ENCODE peak calls at places on chromosomes 11 and 22, in eight cellular contexts. T is Calu3, Z is omental fat pad, U is hepatocyte, I is glutamatergic neuron, R is AG09309, A is lung, V is fibroblast of lung. Y is an unnamed sample.

GRCh38 chr22:22219140-22219996 is 25.2 kb upstream of the VPREB1 start:
- DNase-seq in T (no peak), Z (no peak), U (no peak), I (no peak), R (no peak), A (no peak), V (no peak), Y (no peak)

GRCh38 chr11:124900464-124900863 is 2.8 kb upstream of the ROBO4 start:
- DNase-seq in T (no peak), Z (no peak), U (no peak), I (no peak), R (peak), A (no peak), V (peak), Y (no peak)

GRCh38 chr11:44652901-44653644 is 73.7 kb upstream of the TSPAN18 start:
- DNase-seq in T (no peak), Z (no peak), U (no peak), I (no peak), R (no peak), A (no peak), V (no peak), Y (no peak)

GRCh38 chr11:75328426-75329277 is 22.8 kb downstream of the ARRB1 start:
- DNase-seq in T (peak), Z (no peak), U (peak), I (peak), R (no peak), A (peak), V (peak), Y (peak)

GRCh38 chr11:65308281-65308891 is 6.3 kb upstream of the CDC42EP2 start:
- DNase-seq in T (peak), Z (no peak), U (no peak), I (no peak), R (no peak), A (peak), V (no peak), Y (no peak)

GRCh38 chr22:49518436-49518970 is 309.2 kb downstream of the BRD1 start:
- DNase-seq in T (no peak), Z (no peak), U (no peak), I (no peak), R (no peak), A (no peak), V (no peak), Y (no peak)

GRCh38 chr11:71133946-71134345 is 118.4 kb downstream of the SHANK2 start:
- DNase-seq in T (no peak), Z (no peak), U (no peak), I (no peak), R (no peak), A (no peak), V (no peak), Y (no peak)

GRCh38 chr11:65646921-65647701 is 9.2 kb downstream of the SIPA1 start:
- DNase-seq in T (no peak), Z (no peak), U (peak), I (peak), R (no peak), A (no peak), V (peak), Y (no peak)

GRCh38 chr11:70299636-70300035 is 29.1 kb downstream of the PPFIA1 start:
- DNase-seq in T (no peak), Z (no peak), U (no peak), I (no peak), R (no peak), A (no peak), V (no peak), Y (no peak)

GRCh38 chr22:41551882-41552582 is 7.8 kb upstream of the POLR3H start:
- DNase-seq in T (no peak), Z (no peak), U (no peak), I (no peak), R (no peak), A (no peak), V (no peak), Y (no peak)

GRCh38 chr22:28137036-28137435 is 218.0 kb upstream of the PITPNB start:
- DNase-seq in T (no peak), Z (no peak), U (no peak), I (no peak), R (no peak), A (no peak), V (no peak), Y (no peak)

GRCh38 chr11:67489203-67489859 is 6.5 kb downstream of the AIP start:
- DNase-seq in T (no peak), Z (no peak), U (no peak), I (no peak), R (no peak), A (no peak), V (no peak), Y (no peak)

GRCh38 chr11:60870276-60870675 is 2.9 kb downstream of the ZP1 start:
- DNase-seq in T (no peak), Z (no peak), U (no peak), I (no peak), R (no peak), A (no peak), V (no peak), Y (no peak)

DNA sequence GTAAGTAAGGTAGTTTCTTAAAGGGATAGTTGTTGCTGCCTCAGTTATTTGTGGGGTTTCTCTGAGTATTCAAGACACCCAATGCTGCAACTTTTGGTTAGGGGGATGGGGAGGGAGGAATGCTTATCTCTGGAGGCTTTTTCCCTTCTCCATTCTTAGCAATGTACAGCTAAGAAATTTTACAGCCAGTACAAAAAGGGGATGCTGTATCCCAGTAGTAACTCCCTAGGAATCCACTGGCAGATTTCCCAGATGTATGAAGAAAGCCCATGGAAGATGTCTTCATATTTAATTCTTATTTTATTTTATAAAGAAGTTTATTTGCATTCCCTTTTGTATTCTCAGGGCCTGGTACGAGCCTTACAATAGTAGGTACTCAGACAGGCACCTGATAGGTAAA is 154.8 kb downstream of the ENTHD1 start:
- DNase-seq in T (no peak), Z (no peak), U (peak), I (no peak), R (peak), A (no peak), V (peak), Y (no peak)
- TF ChIP-seq CTCF in T (no peak), Z (no peak), U (no peak), I (no peak), R (no peak), A (no peak), V (no peak), Y (no peak)

GRCh38 chr11:612201-612960 is 3.4 kb downstream of the IRF7 start:
- DNase-seq in T (peak), Z (no peak), U (peak), I (peak), R (no peak), A (no peak), V (no peak), Y (no peak)
- TF ChIP-seq CTCF in T (no peak), Z (no peak), U (peak), I (peak), R (peak), A (no peak), V (peak), Y (peak)

GRCh38 chr11:93128574-93128973 is 69.2 kb downstream of the SLC36A4 start:
- DNase-seq in T (no peak), Z (no peak), U (no peak), I (no peak), R (no peak), A (no peak), V (no peak), Y (no peak)
- TF ChIP-seq CTCF in T (no peak), Z (no peak), U (no peak), I (no peak), R (no peak), A (no peak), V (no peak), Y (no peak)

GRCh38 chr22:46984751-46985506 is 222.5 kb downstream of the TBC1D22A start:
- DNase-seq in T (peak), Z (no peak), U (no peak), I (no peak), R (peak), A (no peak), V (peak), Y (no peak)

GRCh38 chr22:46983046-46983445 is 220.6 kb downstream of the TBC1D22A start:
- DNase-seq in T (no peak), Z (no peak), U (no peak), I (no peak), R (no peak), A (no peak), V (no peak), Y (no peak)

GRCh38 chr22:46982635-46983034 is 220.2 kb downstream of the TBC1D22A start:
- DNase-seq in T (no peak), Z (no peak), U (no peak), I (no peak), R (no peak), A (no peak), V (no peak), Y (no peak)

GRCh38 chr22:46986788-46987187 is 224.3 kb downstream of the TBC1D22A start:
- DNase-seq in T (no peak), Z (no peak), U (no peak), I (no peak), R (no peak), A (no peak), V (no peak), Y (no peak)

GRCh38 chr22:46985507-46985882 is 223.0 kb downstream of the TBC1D22A start:
- DNase-seq in T (no peak), Z (no peak), U (no peak), I (no peak), R (no peak), A (no peak), V (no peak), Y (no peak)
- TF ChIP-seq CTCF in T (no peak), Z (no peak), U (no peak), I (no peak), R (peak), A (no peak), V (no peak), Y (no peak)

Y was measured in neural crest cell.